ENCODE peak calls at places on chromosomes 12 and 14, in six cellular contexts. Z, B, X, Y, D and L are unnamed samples.
A peak's percentile ranks its signal among the peaks of the same experiment; 100 is the strongest.

GRCh38 chr14:65237956-65238355 is 135.6 kb upstream of the MAX start:
- DNase-seq in Z (peak; percentile 52), B (no peak), X (no peak), Y (no peak), D (no peak), L (no peak)

GRCh38 chr12:45282411-45282810 is 66.5 kb downstream of the ANO6 start:
- DNase-seq in Z (no peak), B (no peak), X (no peak), Y (no peak), D (no peak), L (no peak)

GRCh38 chr12:50579757-50580267 is 75.0 kb downstream of the DIP2B start:
- DNase-seq in Z (no peak), B (peak; percentile 60), X (no peak), Y (no peak), D (no peak), L (no peak)

GRCh38 chr14:102351023-102351422 is 11.7 kb downstream of the CINP start:
- DNase-seq in Z (no peak), B (no peak), X (no peak), Y (peak; percentile 32), D (no peak), L (no peak)

GRCh38 chr12:13961983-13962382 is 19.4 kb downstream of the GRIN2B start:
- DNase-seq in Z (no peak), B (no peak), X (no peak), Y (no peak), D (no peak), L (no peak)

GRCh38 chr14:83140756-83141155 is 1607.1 kb upstream of the SEL1L start:
- DNase-seq in Z (no peak), B (no peak), X (no peak), Y (no peak), D (no peak), L (no peak)

GRCh38 chr12:26153421-26154154 is 28.8 kb upstream of the BHLHE41 start:
- DNase-seq in Z (no peak), B (peak; percentile 97), X (no peak), Y (no peak), D (peak; percentile 63), L (peak; percentile 83)

GRCh38 chr14:104882325-104882973 is 17.4 kb downstream of the CEP170B start:
- DNase-seq in Z (no peak), B (no peak), X (no peak), Y (peak; percentile 83), D (no peak), L (peak; percentile 36)

GRCh38 chr12:61452076-61452475 is 808.1 kb upstream of the USP15 start:
- DNase-seq in Z (no peak), B (no peak), X (no peak), Y (no peak), D (no peak), L (peak; percentile 67)

GRCh38 chr12:2179953-2180736 is 127.4 kb downstream of the CACNA1C start:
- DNase-seq in Z (peak; percentile 90), B (peak; percentile 98), X (no peak), Y (no peak), D (peak; percentile 74), L (peak; percentile 29)

GRCh38 chr12:108850854-108851573 is 6.4 kb downstream of the SSH1 start:
- DNase-seq in Z (no peak), B (peak; percentile 91), X (no peak), Y (peak; percentile 68), D (no peak), L (no peak)

GRCh38 chr14:74620497-74620921 is 8.5 kb upstream of the LTBP2 start:
- DNase-seq in Z (no peak), B (peak; percentile 95), X (no peak), Y (no peak), D (no peak), L (peak; percentile 90)

GRCh38 chr12:46105735-46106134 is 115.4 kb upstream of the SCAF11 start:
- DNase-seq in Z (no peak), B (no peak), X (no peak), Y (no peak), D (no peak), L (no peak)

GRCh38 chr14:65025818-65026217 is 39.1 kb downstream of the FNTB start:
- DNase-seq in Z (no peak), B (peak; percentile 10), X (no peak), Y (no peak), D (no peak), L (no peak)

GRCh38 chr12:132110677-132111076 is 33.4 kb downstream of the DDX51 start:
- DNase-seq in Z (no peak), B (no peak), X (no peak), Y (no peak), D (no peak), L (no peak)

GRCh38 chr12:74890237-74890599 is 319.4 kb downstream of the KCNC2 start:
- DNase-seq in Z (no peak), B (peak; percentile 92), X (no peak), Y (peak; percentile 32), D (no peak), L (peak; percentile 73)

GRCh38 chr14:24409217-24409616 is 10.4 kb downstream of the NYNRIN start:
- DNase-seq in Z (peak; percentile 69), B (no peak), X (no peak), Y (peak; percentile 6), D (no peak), L (no peak)

GRCh38 chr12:21248679-21249078 is 86.0 kb downstream of the SLCO1A2 start:
- DNase-seq in Z (no peak), B (no peak), X (no peak), Y (no peak), D (no peak), L (no peak)

GRCh38 chr14:22539831-22540230 is 49.2 kb downstream of the DAD1 start:
- DNase-seq in Z (no peak), B (no peak), X (no peak), Y (no peak), D (no peak), L (no peak)

GRCh38 chr12:39490500-39491276 is 47.8 kb upstream of the KIF21A start:
- DNase-seq in Z (no peak), B (no peak), X (no peak), Y (no peak), D (no peak), L (no peak)

GRCh38 chr12:14240873-14241220 is 124.6 kb upstream of the ATF7IP start:
- DNase-seq in Z (no peak), B (no peak), X (no peak), Y (no peak), D (no peak), L (no peak)

GRCh38 chr12:6818246-6819006 is 3.2 kb upstream of the GPR162 start:
- DNase-seq in Z (no peak), B (no peak), X (no peak), Y (peak; percentile 34), D (no peak), L (no peak)

GRCh38 chr14:21382095-21382494 is 1.7 kb downstream of the SUPT16H start:
- DNase-seq in Z (no peak), B (no peak), X (no peak), Y (no peak), D (no peak), L (no peak)

GRCh38 chr12:112937741-112938719 is at the start of gene OAS3:
- DNase-seq in Z (peak; percentile 97), B (peak; percentile 79), X (no peak), Y (peak; percentile 91), D (peak; percentile 91), L (peak; percentile 22)

GRCh38 chr12:118645219-118645618 is 268.9 kb downstream of the SUDS3 start:
- DNase-seq in Z (no peak), B (no peak), X (no peak), Y (no peak), D (no peak), L (no peak)

GRCh38 chr14:75041613-75042012 is 9.7 kb downstream of the MLH3 start:
- DNase-seq in Z (no peak), B (no peak), X (no peak), Y (no peak), D (no peak), L (no peak)

GRCh38 chr12:76883151-76883550 is 4.3 kb upstream of the CSRP2 start:
- DNase-seq in Z (no peak), B (peak; percentile 84), X (no peak), Y (no peak), D (no peak), L (no peak)

GRCh38 chr12:31742891-31743290 is 14.1 kb upstream of the AMN1 start:
- DNase-seq in Z (no peak), B (no peak), X (no peak), Y (no peak), D (no peak), L (no peak)
- H3K4me3 ChIP-seq in Z (no peak overlapping the region), B (no peak overlapping the region), X (no peak overlapping the region), Y (no peak overlapping the region), D (no peak overlapping the region), L (no peak overlapping the region)

GRCh38 chr14:60204104-60204842 is 39.1 kb upstream of the DHRS7 start:
- DNase-seq in Z (no peak), B (no peak), X (no peak), Y (no peak), D (no peak), L (no peak)
- TF ChIP-seq POLR2A in Z (no peak), B (no peak), X (no peak), Y (no peak), D (no peak), L (no peak)

GRCh38 chr12:55679691-55680090 is 28.0 kb downstream of the ITGA7 start:
- DNase-seq in Z (peak; percentile 23), B (no peak), X (no peak), Y (no peak), D (no peak), L (no peak)

GRCh38 chr12:55681142-55682077 is 26.3 kb downstream of the ITGA7 start:
- DNase-seq in Z (peak; percentile 84), B (peak; percentile 51), X (no peak), Y (peak; percentile 70), D (no peak), L (peak; percentile 87)

GRCh38 chr12:55684761-55685370 is 22.8 kb downstream of the ITGA7 start:
- DNase-seq in Z (peak; percentile 78), B (no peak), X (no peak), Y (no peak), D (no peak), L (no peak)

GRCh38 chr12:55683676-55684075 is 24.0 kb downstream of the ITGA7 start:
- DNase-seq in Z (peak; percentile 45), B (no peak), X (no peak), Y (no peak), D (no peak), L (no peak)

GRCh38 chr12:55682087-55682796 is 25.5 kb downstream of the ITGA7 start:
- DNase-seq in Z (peak; percentile 67), B (no peak), X (no peak), Y (no peak), D (no peak), L (no peak)
- H3K4me3 ChIP-seq in Z (no peak overlapping the region), B (no peak overlapping the region), X (no peak overlapping the region), Y (no peak overlapping the region), D (peak overlapping the region; percentile 6), L (peak overlapping the region; percentile 78)

GRCh38 chr14:55129086-55129427 is at the start of gene LGALS3:
- DNase-seq in Z (peak; percentile 96), B (peak; percentile 51), X (no peak), Y (peak; percentile 90), D (peak; percentile 80), L (no peak)
- TF ChIP-seq POLR2A in Z (no peak), B (peak; percentile 85), X (peak; percentile 94), Y (peak; percentile 95), D (peak; percentile 78), L (peak; percentile 82)